ENCODE peak calls at places on chromosomes 11 and 22, in five cellular contexts. One of them, this sample, is unnamed.

GRCh38 chr22:19984201-19984753 is 32.3 kb downstream of the ARVCF start:
- DNase-seq in fibroblast of the aortic adventitia: peak
- DNase-seq in GM10248: no peak
- DNase-seq in neural crest cell: no peak
- DNase-seq in activated CD4-positive, alpha-beta T cell treated with anti-CD3 and anti-CD28 coated beads, Interleukin-2, amount 10 ng/mL, durations not matched to agents 7 days and 5 days: no peak
- DNase-seq in this sample: no peak

GRCh38 chr11:44950625-44951472 is at the start of gene TP53I11:
- DNase-seq in fibroblast of the aortic adventitia: peak
- DNase-seq in GM10248: peak
- DNase-seq in neural crest cell: peak
- DNase-seq in activated CD4-positive, alpha-beta T cell treated with anti-CD3 and anti-CD28 coated beads, Interleukin-2, amount 10 ng/mL, durations not matched to agents 7 days and 5 days: peak
- DNase-seq in this sample: peak

GRCh38 chr11:6531267-6531752 is 34.2 kb downstream of the DNHD1 start:
- DNase-seq in fibroblast of the aortic adventitia: peak
- DNase-seq in GM10248: peak
- DNase-seq in neural crest cell: peak
- DNase-seq in activated CD4-positive, alpha-beta T cell treated with anti-CD3 and anti-CD28 coated beads, Interleukin-2, amount 10 ng/mL, durations not matched to agents 7 days and 5 days: peak
- DNase-seq in this sample: peak

GRCh38 chr22:50733521-50734342 is 4.3 kb upstream of the ACR start:
- DNase-seq in fibroblast of the aortic adventitia: peak
- DNase-seq in GM10248: no peak
- DNase-seq in neural crest cell: no peak
- DNase-seq in activated CD4-positive, alpha-beta T cell treated with anti-CD3 and anti-CD28 coated beads, Interleukin-2, amount 10 ng/mL, durations not matched to agents 7 days and 5 days: no peak
- DNase-seq in this sample: no peak

GRCh38 chr22:18031670-18032454 is 7.5 kb upstream of the MICAL3 start:
- DNase-seq in fibroblast of the aortic adventitia: peak
- DNase-seq in GM10248: no peak
- DNase-seq in neural crest cell: no peak
- DNase-seq in activated CD4-positive, alpha-beta T cell treated with anti-CD3 and anti-CD28 coated beads, Interleukin-2, amount 10 ng/mL, durations not matched to agents 7 days and 5 days: no peak
- DNase-seq in this sample: no peak

GRCh38 chr11:119849872-119850271 is 120.9 kb upstream of the NECTIN1 start:
- DNase-seq in fibroblast of the aortic adventitia: no peak
- DNase-seq in GM10248: no peak
- DNase-seq in neural crest cell: no peak
- DNase-seq in activated CD4-positive, alpha-beta T cell treated with anti-CD3 and anti-CD28 coated beads, Interleukin-2, amount 10 ng/mL, durations not matched to agents 7 days and 5 days: no peak
- DNase-seq in this sample: no peak

GRCh38 chr11:69368119-69368880 is 74.3 kb downstream of the MYEOV start:
- DNase-seq in fibroblast of the aortic adventitia: no peak
- DNase-seq in GM10248: no peak
- DNase-seq in neural crest cell: no peak
- DNase-seq in activated CD4-positive, alpha-beta T cell treated with anti-CD3 and anti-CD28 coated beads, Interleukin-2, amount 10 ng/mL, durations not matched to agents 7 days and 5 days: no peak
- DNase-seq in this sample: no peak

GRCh38 chr11:63670077-63670737 is 969 bp downstream of the ATL3 start:
- DNase-seq in fibroblast of the aortic adventitia: peak
- DNase-seq in GM10248: peak
- DNase-seq in neural crest cell: no peak
- DNase-seq in activated CD4-positive, alpha-beta T cell treated with anti-CD3 and anti-CD28 coated beads, Interleukin-2, amount 10 ng/mL, durations not matched to agents 7 days and 5 days: no peak
- DNase-seq in this sample: no peak

GRCh38 chr11:118223992-118224391 is 819 bp downstream of the JAML start:
- DNase-seq in fibroblast of the aortic adventitia: no peak
- DNase-seq in GM10248: no peak
- DNase-seq in neural crest cell: no peak
- DNase-seq in activated CD4-positive, alpha-beta T cell treated with anti-CD3 and anti-CD28 coated beads, Interleukin-2, amount 10 ng/mL, durations not matched to agents 7 days and 5 days: peak
- DNase-seq in this sample: no peak

GRCh38 chr11:30510750-30511149 is 75.4 kb downstream of the MPPED2 start:
- DNase-seq in fibroblast of the aortic adventitia: no peak
- DNase-seq in GM10248: no peak
- DNase-seq in neural crest cell: no peak
- DNase-seq in activated CD4-positive, alpha-beta T cell treated with anti-CD3 and anti-CD28 coated beads, Interleukin-2, amount 10 ng/mL, durations not matched to agents 7 days and 5 days: no peak
- DNase-seq in this sample: no peak

GRCh38 chr11:45169310-45170072 is 23.1 kb downstream of the PRDM11 start:
- DNase-seq in fibroblast of the aortic adventitia: peak
- DNase-seq in GM10248: no peak
- DNase-seq in neural crest cell: no peak
- DNase-seq in activated CD4-positive, alpha-beta T cell treated with anti-CD3 and anti-CD28 coated beads, Interleukin-2, amount 10 ng/mL, durations not matched to agents 7 days and 5 days: no peak
- DNase-seq in this sample: no peak

GRCh38 chr11:82995754-82996398 is 75.8 kb downstream of the RAB30 start:
- DNase-seq in fibroblast of the aortic adventitia: peak
- DNase-seq in GM10248: peak
- DNase-seq in neural crest cell: no peak
- DNase-seq in activated CD4-positive, alpha-beta T cell treated with anti-CD3 and anti-CD28 coated beads, Interleukin-2, amount 10 ng/mL, durations not matched to agents 7 days and 5 days: no peak
- DNase-seq in this sample: no peak

GRCh38 chr11:14414470-14415461 is 55.8 kb upstream of the RRAS2 start:
- DNase-seq in fibroblast of the aortic adventitia: no peak
- DNase-seq in GM10248: peak
- DNase-seq in neural crest cell: no peak
- DNase-seq in activated CD4-positive, alpha-beta T cell treated with anti-CD3 and anti-CD28 coated beads, Interleukin-2, amount 10 ng/mL, durations not matched to agents 7 days and 5 days: peak
- DNase-seq in this sample: no peak

GRCh38 chr11:6298605-6299004 is 21.7 kb downstream of the CAVIN3 start:
- DNase-seq in fibroblast of the aortic adventitia: peak
- DNase-seq in GM10248: no peak
- DNase-seq in neural crest cell: no peak
- DNase-seq in activated CD4-positive, alpha-beta T cell treated with anti-CD3 and anti-CD28 coated beads, Interleukin-2, amount 10 ng/mL, durations not matched to agents 7 days and 5 days: no peak
- DNase-seq in this sample: no peak

GRCh38 chr11:46905806-46906205 is 12.5 kb downstream of the LRP4 start:
- DNase-seq in fibroblast of the aortic adventitia: no peak
- DNase-seq in GM10248: no peak
- DNase-seq in neural crest cell: no peak
- DNase-seq in activated CD4-positive, alpha-beta T cell treated with anti-CD3 and anti-CD28 coated beads, Interleukin-2, amount 10 ng/mL, durations not matched to agents 7 days and 5 days: no peak
- DNase-seq in this sample: no peak

GRCh38 chr22:43812890-43813289 is 785 bp upstream of the EFCAB6 start:
- DNase-seq in fibroblast of the aortic adventitia: no peak
- DNase-seq in GM10248: no peak
- DNase-seq in neural crest cell: no peak
- DNase-seq in activated CD4-positive, alpha-beta T cell treated with anti-CD3 and anti-CD28 coated beads, Interleukin-2, amount 10 ng/mL, durations not matched to agents 7 days and 5 days: no peak
- DNase-seq in this sample: no peak

GRCh38 chr11:117684111-117684510 is 112.9 kb downstream of the DSCAML1 start:
- DNase-seq in fibroblast of the aortic adventitia: no peak
- DNase-seq in GM10248: no peak
- DNase-seq in neural crest cell: no peak
- DNase-seq in activated CD4-positive, alpha-beta T cell treated with anti-CD3 and anti-CD28 coated beads, Interleukin-2, amount 10 ng/mL, durations not matched to agents 7 days and 5 days: no peak
- DNase-seq in this sample: no peak

GRCh38 chr22:36860821-36861659 is at the start of gene NCF4:
- DNase-seq in fibroblast of the aortic adventitia: no peak
- DNase-seq in GM10248: peak
- DNase-seq in neural crest cell: no peak
- DNase-seq in activated CD4-positive, alpha-beta T cell treated with anti-CD3 and anti-CD28 coated beads, Interleukin-2, amount 10 ng/mL, durations not matched to agents 7 days and 5 days: peak
- DNase-seq in this sample: no peak

GRCh38 chr11:95671768-95672167 is 117.8 kb downstream of the FAM76B start:
- DNase-seq in fibroblast of the aortic adventitia: peak
- DNase-seq in GM10248: no peak
- DNase-seq in neural crest cell: no peak
- DNase-seq in activated CD4-positive, alpha-beta T cell treated with anti-CD3 and anti-CD28 coated beads, Interleukin-2, amount 10 ng/mL, durations not matched to agents 7 days and 5 days: no peak
- DNase-seq in this sample: no peak

GRCh38 chr11:78385205-78385604 is 32.4 kb downstream of the GAB2 start:
- DNase-seq in fibroblast of the aortic adventitia: no peak
- DNase-seq in GM10248: no peak
- DNase-seq in neural crest cell: no peak
- DNase-seq in activated CD4-positive, alpha-beta T cell treated with anti-CD3 and anti-CD28 coated beads, Interleukin-2, amount 10 ng/mL, durations not matched to agents 7 days and 5 days: no peak
- DNase-seq in this sample: no peak

GRCh38 chr11:1936781-1937615 is 10.1 kb upstream of the MRPL23 start:
- DNase-seq in fibroblast of the aortic adventitia: no peak
- DNase-seq in GM10248: no peak
- DNase-seq in neural crest cell: no peak
- DNase-seq in activated CD4-positive, alpha-beta T cell treated with anti-CD3 and anti-CD28 coated beads, Interleukin-2, amount 10 ng/mL, durations not matched to agents 7 days and 5 days: peak
- DNase-seq in this sample: no peak

GRCh38 chr11:128904872-128905344 is 13.8 kb downstream of the KCNJ5 start:
- DNase-seq in fibroblast of the aortic adventitia: peak
- DNase-seq in GM10248: peak
- DNase-seq in neural crest cell: no peak
- DNase-seq in activated CD4-positive, alpha-beta T cell treated with anti-CD3 and anti-CD28 coated beads, Interleukin-2, amount 10 ng/mL, durations not matched to agents 7 days and 5 days: no peak
- DNase-seq in this sample: no peak

GRCh38 chr11:3855808-3856491 is 486 bp downstream of the STIM1 start:
- DNase-seq in fibroblast of the aortic adventitia: no peak
- DNase-seq in GM10248: no peak
- DNase-seq in neural crest cell: peak
- DNase-seq in activated CD4-positive, alpha-beta T cell treated with anti-CD3 and anti-CD28 coated beads, Interleukin-2, amount 10 ng/mL, durations not matched to agents 7 days and 5 days: peak
- DNase-seq in this sample: no peak

GRCh38 chr11:65594991-65595920 is at the start of gene KCNK7:
- DNase-seq in fibroblast of the aortic adventitia: no peak
- DNase-seq in GM10248: peak
- DNase-seq in neural crest cell: no peak
- DNase-seq in activated CD4-positive, alpha-beta T cell treated with anti-CD3 and anti-CD28 coated beads, Interleukin-2, amount 10 ng/mL, durations not matched to agents 7 days and 5 days: no peak
- DNase-seq in this sample: no peak

GRCh38 chr22:21823740-21824438 is 43.6 kb downstream of the MAPK1 start:
- DNase-seq in fibroblast of the aortic adventitia: peak
- DNase-seq in GM10248: no peak
- DNase-seq in neural crest cell: no peak
- DNase-seq in activated CD4-positive, alpha-beta T cell treated with anti-CD3 and anti-CD28 coated beads, Interleukin-2, amount 10 ng/mL, durations not matched to agents 7 days and 5 days: no peak
- DNase-seq in this sample: no peak

GRCh38 chr11:110376711-110377324 is 52.9 kb upstream of the FDX1 start:
- DNase-seq in fibroblast of the aortic adventitia: peak
- DNase-seq in GM10248: peak
- DNase-seq in neural crest cell: peak
- DNase-seq in activated CD4-positive, alpha-beta T cell treated with anti-CD3 and anti-CD28 coated beads, Interleukin-2, amount 10 ng/mL, durations not matched to agents 7 days and 5 days: peak
- DNase-seq in this sample: peak